ENCODE peak calls at places on chromosome 19, in six cellular contexts. B, N, R, A, Q and I are unnamed samples.

GRCh38 chr19:1315470-1316166 is 29.9 kb downstream of the EFNA2 start:
- DNase-seq in B (peak; percentile 50), N (peak; percentile 73), R (peak; percentile 59), A (peak; percentile 64), Q (peak; percentile 18), I (no peak)

GRCh38 chr19:49347835-49348234 is 12.6 kb downstream of the CD37 start:
- DNase-seq in B (peak; percentile 66), N (no peak), R (no peak), A (peak; percentile 67), Q (peak; percentile 81), I (peak; percentile 73)

GRCh38 chr19:47540748-47541147 is 25.9 kb upstream of the NAPA start:
- DNase-seq in B (peak; percentile 21), N (no peak), R (no peak), A (peak; percentile 65), Q (no peak), I (peak; percentile 11)

GRCh38 chr19:39083983-39084731 is at the start of gene ACP7:
- DNase-seq in B (no peak), N (no peak), R (no peak), A (no peak), Q (no peak), I (no peak)

GRCh38 chr19:34308381-34309367 is 54.3 kb downstream of the GARRE1 start:
- DNase-seq in B (peak; percentile 37), N (no peak), R (no peak), A (peak; percentile 90), Q (no peak), I (no peak)

GRCh38 chr19:38877781-38878574 is at the start of gene RINL:
- DNase-seq in B (no peak), N (peak; percentile 50), R (no peak), A (no peak), Q (no peak), I (peak; percentile 21)

GRCh38 chr19:38527466-38528136 is 90.2 kb downstream of the MAP4K1 start:
- DNase-seq in B (no peak), N (no peak), R (no peak), A (no peak), Q (no peak), I (no peak)

GRCh38 chr19:50357178-50358100 is 8.0 kb downstream of the NAPSA start:
- DNase-seq in B (peak; percentile 47), N (peak; percentile 84), R (peak; percentile 79), A (peak; percentile 69), Q (no peak), I (peak; percentile 30)

GRCh38 chr19:3792114-3792513 is 5.9 kb upstream of the MATK start:
- DNase-seq in B (no peak), N (no peak), R (no peak), A (no peak), Q (no peak), I (no peak)

GRCh38 chr19:54179921-54180452 is 7.0 kb upstream of the TMC4 start:
- DNase-seq in B (peak; percentile 64), N (no peak), R (no peak), A (peak; percentile 83), Q (no peak), I (peak; percentile 58)

GRCh38 chr19:918481-919156 is 1.5 kb downstream of the KISS1R start:
- DNase-seq in B (no peak), N (no peak), R (no peak), A (no peak), Q (no peak), I (no peak)

GRCh38 chr19:802888-803561 is 5.8 kb downstream of the PTBP1 start:
- DNase-seq in B (peak; percentile 40), N (peak; percentile 54), R (no peak), A (no peak), Q (no peak), I (no peak)

GRCh38 chr19:54532528-54532927 is 29.9 kb downstream of the LAIR2 start:
- DNase-seq in B (no peak), N (no peak), R (no peak), A (no peak), Q (no peak), I (no peak)

GRCh38 chr19:34171539-34171876 is 796 bp upstream of the LSM14A start:
- DNase-seq in B (peak; percentile 83), N (no peak), R (no peak), A (peak; percentile 51), Q (no peak), I (peak; percentile 71)

GRCh38 chr19:47863514-47863936 is 4.5 kb downstream of the TPRX2 start:
- DNase-seq in B (peak; percentile 47), N (peak; percentile 89), R (peak; percentile 89), A (peak; percentile 81), Q (peak; percentile 72), I (peak; percentile 44)

GRCh38 chr19:47253970-47254369 is 2.4 kb upstream of the CCDC9 start:
- DNase-seq in B (no peak), N (no peak), R (no peak), A (no peak), Q (no peak), I (no peak)

GRCh38 chr19:1074512-1075283 is 7.7 kb downstream of the ARHGAP45 start:
- DNase-seq in B (no peak), N (peak; percentile 90), R (peak; percentile 85), A (no peak), Q (no peak), I (no peak)

DNA sequence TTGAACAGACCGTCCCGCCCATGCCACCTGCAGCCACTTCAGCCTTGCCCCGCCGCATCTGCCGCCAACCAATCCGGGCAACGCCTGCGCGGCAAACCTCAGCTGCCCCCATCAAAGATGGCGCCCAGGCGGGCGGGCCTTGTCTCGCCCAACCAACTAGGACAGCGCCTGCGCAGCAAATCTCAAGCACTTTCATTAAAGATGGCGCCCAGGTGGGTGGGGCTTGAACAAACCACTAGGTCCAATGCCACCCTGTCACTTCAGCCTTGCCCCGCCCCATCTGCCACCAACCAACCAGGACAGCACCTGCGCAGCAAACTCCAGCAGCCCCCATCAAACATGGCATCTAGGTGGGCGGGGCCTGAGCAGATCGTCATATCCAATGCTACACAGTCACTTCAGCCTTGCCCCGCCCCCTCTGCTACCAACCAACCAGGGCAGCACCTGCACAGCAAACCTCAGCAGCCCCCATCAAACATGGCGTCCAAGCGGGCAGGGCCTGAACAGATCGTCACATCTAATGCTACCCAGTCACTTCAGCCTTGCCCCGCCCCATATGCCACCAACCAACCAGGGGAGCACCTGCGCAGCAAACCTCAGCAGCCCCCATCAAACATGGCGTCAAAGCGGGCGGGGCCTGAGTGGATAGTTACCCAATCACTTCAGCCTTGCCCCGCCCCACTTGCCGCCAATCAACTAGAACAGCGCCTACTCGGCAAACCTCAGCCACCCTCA is 1.4 kb downstream of the PEG3 start:
- DNase-seq in B (peak; percentile 22), N (peak; percentile 94), R (peak; percentile 94), A (peak; percentile 97), Q (no peak), I (peak; percentile 41)
- TF ChIP-seq CTCF in B (no peak), N (no peak), R (no peak), A (no peak), Q (no peak), I (no peak)

DNA sequence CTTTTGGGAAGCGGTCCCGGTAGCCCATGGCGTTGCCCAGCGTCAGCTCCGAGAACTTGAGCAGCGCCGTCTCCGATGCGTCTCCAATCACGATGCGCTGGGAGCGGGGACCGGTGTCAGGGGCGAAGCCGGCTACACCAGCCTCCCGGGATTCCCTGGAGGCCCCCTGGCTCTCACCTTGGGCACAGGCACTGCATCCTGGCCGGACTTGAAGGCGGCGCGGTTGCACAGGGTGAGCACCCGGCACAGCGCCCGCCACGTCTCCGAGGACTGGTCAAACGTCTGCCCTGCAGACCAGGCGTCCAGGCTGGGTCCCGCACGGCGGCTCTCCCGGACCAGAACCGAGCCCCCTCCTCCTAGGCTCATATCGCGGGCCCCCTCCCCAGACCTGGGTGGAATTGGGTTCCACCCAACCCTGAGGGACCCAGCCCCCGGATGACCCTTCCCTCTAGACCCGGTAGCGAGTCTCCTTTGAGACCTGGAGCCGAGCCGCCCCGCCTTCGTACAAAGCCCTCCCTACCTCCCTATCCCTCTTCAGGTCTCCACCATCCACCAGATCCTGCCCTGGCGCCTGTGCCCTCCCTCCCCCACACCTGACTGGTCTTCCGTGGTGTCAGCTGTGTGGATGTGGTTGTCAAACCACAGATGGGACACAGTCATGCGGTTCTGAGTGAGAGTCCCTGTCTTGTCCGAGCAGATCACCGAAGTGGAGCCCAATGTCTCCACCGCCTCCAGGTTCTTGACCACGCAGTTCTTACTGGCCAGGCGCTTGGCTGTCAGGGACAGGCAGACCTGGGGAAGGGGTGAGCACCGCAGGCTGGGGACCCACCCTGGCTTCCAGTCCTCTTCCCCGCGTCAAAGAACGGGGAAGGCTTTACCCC is 4.8 kb downstream of the ATP4A start:
- DNase-seq in B (no peak), N (no peak), R (no peak), A (no peak), Q (no peak), I (no peak)
- H3K4me3 ChIP-seq in B (peak overlapping the region; percentile 42), N (peak overlapping the region; percentile 51), R (peak overlapping the region; percentile 44), A (peak overlapping the region; percentile 38), Q (no peak overlapping the region), I (no peak overlapping the region)

DNA sequence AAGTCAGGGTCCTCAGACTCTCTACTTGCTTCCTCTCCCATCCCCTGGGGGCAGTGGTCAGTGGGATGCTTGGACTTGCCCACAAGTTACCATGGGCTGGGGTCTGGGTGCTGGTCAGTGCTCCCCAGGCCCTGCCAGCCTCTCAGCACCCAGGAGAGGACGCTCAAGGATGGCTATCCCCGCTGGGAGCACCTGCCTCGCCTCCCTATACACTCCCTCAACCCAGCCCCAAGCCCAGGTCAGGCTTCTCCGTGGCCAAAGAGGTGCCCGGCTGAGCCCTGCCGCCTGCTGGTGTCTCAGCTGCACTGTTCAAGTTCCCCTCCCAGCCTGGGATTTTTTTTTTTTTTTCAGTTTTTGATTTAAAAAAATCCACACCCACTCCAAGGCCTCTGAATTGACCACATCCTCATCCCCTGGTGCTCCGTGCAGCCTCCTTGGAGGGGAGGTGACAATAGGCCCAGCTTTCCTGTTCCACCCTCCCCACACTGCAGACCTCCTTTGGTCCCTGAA is 10.8 kb downstream of the F2RL3 start:
- DNase-seq in B (no peak), N (peak; percentile 61), R (no peak), A (peak; percentile 45), Q (peak; percentile 35), I (peak; percentile 8)
- H3K27me3 ChIP-seq in B (peaks cover 2% of the 10 kb centered on the region), N (peaks cover 33% of the 10 kb centered on the region), R (no peaks in the 10 kb centered on the region), A (no peaks in the 10 kb centered on the region), Q (no peaks in the 10 kb centered on the region), I (no peaks in the 10 kb centered on the region)

DNA sequence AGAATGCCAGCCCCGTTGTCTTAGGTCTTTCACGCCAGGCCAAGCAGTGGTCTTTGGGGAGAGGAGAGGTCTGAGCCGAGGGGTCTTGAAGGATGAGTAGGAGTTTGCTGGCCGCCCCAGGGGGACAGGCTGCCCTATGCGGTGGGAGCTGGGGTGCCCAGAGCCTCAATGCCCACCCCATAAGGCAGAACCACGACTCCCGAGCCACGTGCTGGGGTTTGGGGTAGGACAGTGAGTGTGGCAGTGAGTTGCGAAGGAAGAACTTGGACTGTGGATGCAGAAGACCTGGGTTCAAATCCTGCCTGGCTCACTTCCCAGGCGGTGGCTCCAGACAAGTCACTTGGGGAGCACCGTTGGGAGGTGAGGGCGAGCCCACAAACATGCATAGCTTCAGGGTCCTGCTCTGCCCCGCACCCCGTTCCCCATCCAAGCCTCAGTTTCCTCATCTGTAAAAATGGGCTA is 5.5 kb downstream of the RAB11B start:
- DNase-seq in B (no peak), N (peak; percentile 44), R (no peak), A (no peak), Q (no peak), I (no peak)
- TF ChIP-seq CTCF in B (no peak), N (no peak), R (no peak), A (no peak), Q (no peak), I (no peak)

DNA sequence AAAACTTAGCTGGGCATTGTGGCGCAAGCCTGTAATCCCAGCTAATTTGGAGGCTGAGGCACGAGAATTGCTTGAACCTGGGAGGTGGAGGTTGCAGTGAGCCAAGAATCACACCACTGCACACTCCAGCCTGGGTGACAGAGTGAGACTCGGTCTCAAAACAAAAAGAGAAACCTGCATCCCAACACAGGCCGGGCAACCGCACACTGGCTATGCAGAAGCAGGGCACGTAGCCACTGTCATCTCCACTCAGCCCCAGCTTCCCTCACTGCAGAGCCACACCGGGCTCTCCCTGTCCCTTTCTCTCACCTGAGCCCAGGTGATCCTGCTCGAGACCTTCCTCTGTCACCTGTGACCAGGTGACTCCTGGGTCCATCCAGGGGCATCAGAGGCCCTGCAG is 11.7 kb downstream of the ELL start:
- DNase-seq in B (no peak), N (peak; percentile 30), R (no peak), A (no peak), Q (no peak), I (no peak)
- H3K4me3 ChIP-seq in B (no peak overlapping the region), N (no peak overlapping the region), R (no peak overlapping the region), A (no peak overlapping the region), Q (no peak overlapping the region), I (no peak overlapping the region)